ENCODE peak calls at places on chromosomes 4 and X, in five cellular contexts. One of them, this sample, is unnamed.

GRCh38 chrX:23662853-23663252 is 4.4 kb upstream of the PRDX4 start:
- DNase-seq in ascending aorta: no peak
- DNase-seq in fibroblast of lung: peak
- DNase-seq in breast epithelium: no peak
- DNase-seq in PC-9: no peak
- DNase-seq in this sample: no peak

GRCh38 chrX:10186355-10186754 is 29.6 kb downstream of the CLCN4 start:
- DNase-seq in breast epithelium: no peak
- DNase-seq in ascending aorta: no peak
- DNase-seq in PC-9: no peak
- DNase-seq in fibroblast of lung: no peak
- DNase-seq in this sample: no peak

GRCh38 chr4:107853444-107854325 is 29.0 kb downstream of the SGMS2 start:
- DNase-seq in PC-9: peak
- DNase-seq in breast epithelium: no peak
- DNase-seq in ascending aorta: no peak
- DNase-seq in fibroblast of lung: peak
- DNase-seq in this sample: no peak

GRCh38 chr4:173195132-173195531 is 26.5 kb downstream of the GALNT7 start:
- DNase-seq in PC-9: no peak
- DNase-seq in ascending aorta: no peak
- DNase-seq in fibroblast of lung: no peak
- DNase-seq in breast epithelium: no peak
- DNase-seq in this sample: no peak

GRCh38 chr4:3792813-3793212 is 26.6 kb downstream of the ADRA2C start:
- DNase-seq in breast epithelium: no peak
- DNase-seq in fibroblast of lung: no peak
- DNase-seq in PC-9: no peak
- DNase-seq in ascending aorta: no peak
- DNase-seq in this sample: no peak

GRCh38 chr4:7238300-7238960 is 46.1 kb downstream of the SORCS2 start:
- DNase-seq in fibroblast of lung: no peak
- DNase-seq in PC-9: no peak
- DNase-seq in breast epithelium: no peak
- DNase-seq in ascending aorta: no peak
- DNase-seq in this sample: no peak

GRCh38 chrX:46649421-46650260 is 76.1 kb downstream of the CHST7 start:
- DNase-seq in fibroblast of lung: no peak
- DNase-seq in PC-9: no peak
- DNase-seq in breast epithelium: peak
- DNase-seq in ascending aorta: no peak
- DNase-seq in this sample: no peak

GRCh38 chr4:7753271-7753670 is 186.4 kb downstream of the AFAP1 start:
- DNase-seq in PC-9: peak
- DNase-seq in breast epithelium: no peak
- DNase-seq in ascending aorta: no peak
- DNase-seq in fibroblast of lung: peak
- DNase-seq in this sample: no peak

GRCh38 chr4:143482753-143483362 is 30.6 kb upstream of the SMARCA5 start:
- DNase-seq in PC-9: peak
- DNase-seq in breast epithelium: no peak
- DNase-seq in ascending aorta: no peak
- DNase-seq in fibroblast of lung: peak
- DNase-seq in this sample: peak

GRCh38 chrX:120560405-120560841 is 339 bp downstream of the CUL4B start:
- DNase-seq in PC-9: peak
- DNase-seq in fibroblast of lung: peak
- DNase-seq in breast epithelium: peak
- DNase-seq in ascending aorta: no peak
- DNase-seq in this sample: no peak

GRCh38 chr4:5018096-5018495 is 1.2 kb downstream of the CYTL1 start:
- DNase-seq in ascending aorta: no peak
- DNase-seq in breast epithelium: no peak
- DNase-seq in fibroblast of lung: no peak
- DNase-seq in PC-9: no peak
- DNase-seq in this sample: no peak
- TF ChIP-seq CTCF in ascending aorta: no peak
- TF ChIP-seq CTCF in breast epithelium: no peak
- TF ChIP-seq CTCF in fibroblast of lung: no peak
- TF ChIP-seq CTCF in PC-9: no peak
- TF ChIP-seq CTCF in this sample: peak

GRCh38 chr4:2415213-2415612 is 3.2 kb downstream of the ZFYVE28 start:
- DNase-seq in ascending aorta: no peak
- DNase-seq in fibroblast of lung: no peak
- DNase-seq in breast epithelium: no peak
- DNase-seq in PC-9: no peak
- DNase-seq in this sample: no peak

GRCh38 chr4:2412534-2412884 is 5.9 kb downstream of the ZFYVE28 start:
- DNase-seq in fibroblast of lung: no peak
- DNase-seq in breast epithelium: no peak
- DNase-seq in PC-9: peak
- DNase-seq in ascending aorta: no peak
- DNase-seq in this sample: no peak

GRCh38 chr4:2412885-2413716 is 5.3 kb downstream of the ZFYVE28 start:
- DNase-seq in fibroblast of lung: peak
- DNase-seq in PC-9: peak
- DNase-seq in ascending aorta: peak
- DNase-seq in breast epithelium: peak
- DNase-seq in this sample: peak

GRCh38 chr4:2415881-2416563 is 2.4 kb downstream of the ZFYVE28 start:
- DNase-seq in fibroblast of lung: no peak
- DNase-seq in PC-9: no peak
- DNase-seq in ascending aorta: no peak
- DNase-seq in breast epithelium: no peak
- DNase-seq in this sample: no peak

DNA sequence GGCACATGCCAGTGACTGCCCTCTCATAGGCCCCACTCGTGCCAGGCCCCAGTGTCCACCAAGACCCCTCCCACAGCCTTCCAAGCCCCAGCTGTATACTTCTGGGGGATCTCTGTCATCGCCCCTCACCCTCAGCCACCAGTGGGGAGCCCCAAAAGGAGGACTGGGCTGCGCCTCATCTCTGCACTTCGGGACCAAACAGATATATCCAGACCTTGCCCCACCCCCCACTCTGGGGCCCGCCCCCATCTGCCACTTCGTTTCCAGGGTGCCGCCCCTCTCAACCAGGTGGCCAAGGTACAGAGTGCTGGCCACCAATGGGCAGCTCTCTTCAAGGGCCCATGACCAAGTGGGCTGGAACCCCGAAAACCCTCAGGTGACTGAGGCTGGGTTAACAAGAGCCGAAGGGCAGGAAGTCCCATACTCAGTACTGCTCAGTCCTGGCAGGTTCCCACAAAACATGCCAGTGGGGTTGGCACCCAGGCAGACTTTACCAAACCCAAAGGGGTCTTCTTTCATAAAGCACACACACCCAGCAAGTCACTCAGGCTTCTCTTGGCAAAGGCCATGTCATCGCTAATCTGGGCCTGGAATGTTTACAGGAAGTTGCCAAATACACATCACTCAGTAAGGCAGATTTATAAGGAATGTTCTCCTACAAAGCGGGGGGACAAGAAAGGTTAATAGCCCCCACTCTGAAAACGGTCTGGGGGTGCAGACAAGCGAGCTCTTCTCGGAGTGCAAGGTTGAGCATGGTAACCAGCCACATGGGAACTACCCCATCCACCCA is 4.4 kb downstream of the ZFYVE28 start:
- DNase-seq in fibroblast of lung: no peak
- DNase-seq in breast epithelium: no peak
- DNase-seq in PC-9: no peak
- DNase-seq in ascending aorta: no peak
- DNase-seq in this sample: no peak
- H3K4me3 ChIP-seq in fibroblast of lung: no peak
- H3K4me3 ChIP-seq in breast epithelium: no peak
- H3K4me3 ChIP-seq in PC-9: no peak
- H3K4me3 ChIP-seq in ascending aorta: no peak
- H3K4me3 ChIP-seq in this sample: no peak

GRCh38 chr4:139453371-139454110 is 380 bp upstream of the RAB33B start:
- DNase-seq in breast epithelium: peak
- DNase-seq in fibroblast of lung: peak
- DNase-seq in ascending aorta: peak
- DNase-seq in PC-9: peak
- DNase-seq in this sample: peak
- TF ChIP-seq CTCF in breast epithelium: peak
- TF ChIP-seq CTCF in fibroblast of lung: no peak
- TF ChIP-seq CTCF in ascending aorta: no peak
- TF ChIP-seq CTCF in PC-9: peak
- TF ChIP-seq CTCF in this sample: no peak

GRCh38 chrX:2888309-2888708 is 40.8 kb downstream of the ARSD start:
- DNase-seq in fibroblast of lung: no peak
- DNase-seq in ascending aorta: no peak
- DNase-seq in PC-9: no peak
- DNase-seq in breast epithelium: no peak
- DNase-seq in this sample: no peak
- H3K4me3 ChIP-seq in fibroblast of lung: no peak
- H3K4me3 ChIP-seq in ascending aorta: no peak
- H3K4me3 ChIP-seq in PC-9: no peak
- H3K4me3 ChIP-seq in breast epithelium: no peak
- H3K4me3 ChIP-seq in this sample: no peak

GRCh38 chrX:15812212-15812938 is 22.1 kb downstream of the ZRSR2 start:
- DNase-seq in breast epithelium: no peak
- DNase-seq in ascending aorta: no peak
- DNase-seq in fibroblast of lung: no peak
- DNase-seq in PC-9: no peak
- DNase-seq in this sample: no peak

GRCh38 chrX:15816453-15816838 is 26.2 kb downstream of the ZRSR2 start:
- DNase-seq in breast epithelium: no peak
- DNase-seq in ascending aorta: no peak
- DNase-seq in PC-9: no peak
- DNase-seq in fibroblast of lung: no peak
- DNase-seq in this sample: no peak

GRCh38 chrX:15816886-15817285 is 26.6 kb downstream of the ZRSR2 start:
- DNase-seq in fibroblast of lung: peak
- DNase-seq in ascending aorta: no peak
- DNase-seq in breast epithelium: no peak
- DNase-seq in PC-9: no peak
- DNase-seq in this sample: no peak

GRCh38 chrX:15814811-15815210 is 24.5 kb downstream of the ZRSR2 start:
- DNase-seq in PC-9: no peak
- DNase-seq in breast epithelium: no peak
- DNase-seq in ascending aorta: no peak
- DNase-seq in fibroblast of lung: no peak
- DNase-seq in this sample: no peak

GRCh38 chrX:15815779-15816452 is 25.6 kb downstream of the ZRSR2 start:
- DNase-seq in breast epithelium: no peak
- DNase-seq in PC-9: no peak
- DNase-seq in fibroblast of lung: no peak
- DNase-seq in ascending aorta: no peak
- DNase-seq in this sample: no peak
- TF ChIP-seq CTCF in breast epithelium: no peak
- TF ChIP-seq CTCF in PC-9: no peak
- TF ChIP-seq CTCF in fibroblast of lung: peak
- TF ChIP-seq CTCF in ascending aorta: no peak
- TF ChIP-seq CTCF in this sample: peak

DNA sequence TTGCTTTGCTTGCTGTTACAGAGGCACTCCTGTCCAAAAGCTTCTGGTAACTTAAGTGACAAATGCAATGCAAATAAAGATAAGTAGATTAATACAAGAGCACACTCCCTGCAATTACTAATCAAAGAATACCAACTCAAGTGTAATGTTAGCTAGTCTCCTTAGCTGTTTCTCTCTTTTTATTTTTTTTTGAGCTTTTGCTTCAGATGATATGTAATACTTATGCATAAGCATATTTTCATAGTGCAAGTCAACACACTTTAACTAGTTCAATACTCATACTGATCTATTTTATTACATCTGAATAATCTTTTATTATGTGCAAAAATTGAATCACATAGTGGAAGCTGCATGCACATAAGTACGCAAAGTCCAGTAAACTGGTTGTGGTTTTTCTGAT is 2.7 kb downstream of the SLC7A11 start:
- DNase-seq in breast epithelium: no peak
- DNase-seq in fibroblast of lung: no peak
- DNase-seq in PC-9: no peak
- DNase-seq in ascending aorta: no peak
- DNase-seq in this sample: no peak
- H3K4me3 ChIP-seq in breast epithelium: no peak
- H3K4me3 ChIP-seq in fibroblast of lung: peak
- H3K4me3 ChIP-seq in PC-9: peak
- H3K4me3 ChIP-seq in ascending aorta: no peak
- H3K4me3 ChIP-seq in this sample: peak

GRCh38 chr4:28229092-28229491 is 1368.5 kb downstream of the STIM2 start:
- DNase-seq in PC-9: peak
- DNase-seq in ascending aorta: no peak
- DNase-seq in breast epithelium: no peak
- DNase-seq in fibroblast of lung: peak
- DNase-seq in this sample: no peak

GRCh38 chr4:28228575-28228974 is 1367.9 kb downstream of the STIM2 start:
- DNase-seq in fibroblast of lung: no peak
- DNase-seq in breast epithelium: no peak
- DNase-seq in PC-9: no peak
- DNase-seq in ascending aorta: no peak
- DNase-seq in this sample: peak

GRCh38 chr4:28226962-28227361 is 1366.3 kb downstream of the STIM2 start:
- DNase-seq in fibroblast of lung: no peak
- DNase-seq in PC-9: no peak
- DNase-seq in ascending aorta: no peak
- DNase-seq in breast epithelium: no peak
- DNase-seq in this sample: no peak

GRCh38 chr4:28225689-28226353 is 1365.2 kb downstream of the STIM2 start:
- DNase-seq in PC-9: no peak
- DNase-seq in fibroblast of lung: no peak
- DNase-seq in ascending aorta: no peak
- DNase-seq in breast epithelium: no peak
- DNase-seq in this sample: no peak

DNA sequence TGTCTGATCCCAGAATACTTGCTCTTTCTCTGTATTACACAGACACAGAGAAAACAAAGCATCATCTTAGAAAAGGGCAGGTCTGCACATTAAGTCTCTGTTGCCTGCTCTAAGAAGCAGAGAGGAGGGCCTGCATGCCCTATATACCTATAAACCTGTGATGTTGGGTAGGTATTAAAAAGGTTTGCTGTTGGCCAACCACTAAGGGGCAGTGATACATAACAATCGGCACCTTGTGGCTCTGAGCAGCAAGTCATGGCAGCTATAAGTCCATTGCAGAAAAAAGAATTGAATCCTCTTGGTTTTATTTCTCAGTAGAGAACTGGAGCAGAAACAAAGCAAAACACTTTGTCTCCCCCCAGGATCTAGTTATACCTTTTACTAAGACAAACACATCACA is 1364.4 kb downstream of the STIM2 start:
- DNase-seq in fibroblast of lung: peak
- DNase-seq in breast epithelium: no peak
- DNase-seq in ascending aorta: no peak
- DNase-seq in PC-9: no peak
- DNase-seq in this sample: peak
- TF ChIP-seq CTCF in fibroblast of lung: peak
- TF ChIP-seq CTCF in breast epithelium: no peak
- TF ChIP-seq CTCF in ascending aorta: no peak
- TF ChIP-seq CTCF in PC-9: peak
- TF ChIP-seq CTCF in this sample: peak

GRCh38 chrX:48531359-48531954 is 8.1 kb upstream of the TBC1D25 start:
- DNase-seq in PC-9: peak
- DNase-seq in fibroblast of lung: peak
- DNase-seq in ascending aorta: no peak
- DNase-seq in breast epithelium: no peak
- DNase-seq in this sample: peak
- H3K4me3 ChIP-seq in PC-9: no peak
- H3K4me3 ChIP-seq in fibroblast of lung: no peak
- H3K4me3 ChIP-seq in ascending aorta: no peak
- H3K4me3 ChIP-seq in breast epithelium: no peak
- H3K4me3 ChIP-seq in this sample: no peak

This sample was measured in HFF-Myc.